ENCODE peak calls at places on chromosome 7, in four cellular contexts. One of them, this sample, is unnamed.

GRCh38 chr7:133051066-133051465 is 30.8 kb downstream of the CHCHD3 start:
- DNase-seq in activated T-helper 2 cell treated with anti-CD3 and anti-CD28 coated beads, Interferon-gamma antibody, Interleukin-2, Interleukin-4, amounts not matched to agents 10 μg/mL and 5 μg/mL and 100 μg/mL, durations not matched to agents 14 hours and 24 hours and 36 hours: no peak
- DNase-seq in stimulated activated CD8-positive, alpha-beta memory T cell treated with anti-CD3 and anti-CD28 coated beads, Interleukin-4, amount 100 ng/mL, for 24 hours: no peak
- DNase-seq in HS-5: no peak
- DNase-seq in this sample: no peak

GRCh38 chr7:80078159-80078731 is 56.4 kb upstream of the GNAI1 start:
- DNase-seq in activated T-helper 2 cell treated with anti-CD3 and anti-CD28 coated beads, Interferon-gamma antibody, Interleukin-2, Interleukin-4, amounts not matched to agents 10 μg/mL and 5 μg/mL and 100 μg/mL, durations not matched to agents 14 hours and 24 hours and 36 hours: no peak
- DNase-seq in stimulated activated CD8-positive, alpha-beta memory T cell treated with anti-CD3 and anti-CD28 coated beads, Interleukin-4, amount 100 ng/mL, for 24 hours: peak
- DNase-seq in HS-5: peak
- DNase-seq in this sample: no peak

GRCh38 chr7:113796557-113796956 is 122.3 kb downstream of the PPP1R3A start:
- DNase-seq in stimulated activated CD8-positive, alpha-beta memory T cell treated with anti-CD3 and anti-CD28 coated beads, Interleukin-4, amount 100 ng/mL, for 24 hours: no peak
- DNase-seq in HS-5: peak
- DNase-seq in activated T-helper 2 cell treated with anti-CD3 and anti-CD28 coated beads, Interferon-gamma antibody, Interleukin-2, Interleukin-4, amounts not matched to agents 10 μg/mL and 5 μg/mL and 100 μg/mL, durations not matched to agents 14 hours and 24 hours and 36 hours: no peak
- DNase-seq in this sample: no peak

GRCh38 chr7:143048827-143049226 is 3.3 kb upstream of the OR6V1 start:
- DNase-seq in HS-5: no peak
- DNase-seq in stimulated activated CD8-positive, alpha-beta memory T cell treated with anti-CD3 and anti-CD28 coated beads, Interleukin-4, amount 100 ng/mL, for 24 hours: no peak
- DNase-seq in activated T-helper 2 cell treated with anti-CD3 and anti-CD28 coated beads, Interferon-gamma antibody, Interleukin-2, Interleukin-4, amounts not matched to agents 10 μg/mL and 5 μg/mL and 100 μg/mL, durations not matched to agents 14 hours and 24 hours and 36 hours: no peak
- DNase-seq in this sample: no peak

GRCh38 chr7:130959743-130960207 is 225.8 kb upstream of the KLF14 start:
- DNase-seq in stimulated activated CD8-positive, alpha-beta memory T cell treated with anti-CD3 and anti-CD28 coated beads, Interleukin-4, amount 100 ng/mL, for 24 hours: no peak
- DNase-seq in HS-5: peak
- DNase-seq in activated T-helper 2 cell treated with anti-CD3 and anti-CD28 coated beads, Interferon-gamma antibody, Interleukin-2, Interleukin-4, amounts not matched to agents 10 μg/mL and 5 μg/mL and 100 μg/mL, durations not matched to agents 14 hours and 24 hours and 36 hours: peak
- DNase-seq in this sample: peak

GRCh38 chr7:44533301-44534055 is 7.7 kb downstream of the NPC1L1 start:
- DNase-seq in HS-5: no peak
- DNase-seq in activated T-helper 2 cell treated with anti-CD3 and anti-CD28 coated beads, Interferon-gamma antibody, Interleukin-2, Interleukin-4, amounts not matched to agents 10 μg/mL and 5 μg/mL and 100 μg/mL, durations not matched to agents 14 hours and 24 hours and 36 hours: no peak
- DNase-seq in stimulated activated CD8-positive, alpha-beta memory T cell treated with anti-CD3 and anti-CD28 coated beads, Interleukin-4, amount 100 ng/mL, for 24 hours: no peak
- DNase-seq in this sample: no peak

GRCh38 chr7:69911337-69911736 is 313.1 kb downstream of the AUTS2 start:
- DNase-seq in activated T-helper 2 cell treated with anti-CD3 and anti-CD28 coated beads, Interferon-gamma antibody, Interleukin-2, Interleukin-4, amounts not matched to agents 10 μg/mL and 5 μg/mL and 100 μg/mL, durations not matched to agents 14 hours and 24 hours and 36 hours: no peak
- DNase-seq in stimulated activated CD8-positive, alpha-beta memory T cell treated with anti-CD3 and anti-CD28 coated beads, Interleukin-4, amount 100 ng/mL, for 24 hours: no peak
- DNase-seq in HS-5: no peak
- DNase-seq in this sample: no peak

GRCh38 chr7:77258593-77258992 is 59.0 kb upstream of the FGL2 start:
- DNase-seq in activated T-helper 2 cell treated with anti-CD3 and anti-CD28 coated beads, Interferon-gamma antibody, Interleukin-2, Interleukin-4, amounts not matched to agents 10 μg/mL and 5 μg/mL and 100 μg/mL, durations not matched to agents 14 hours and 24 hours and 36 hours: no peak
- DNase-seq in stimulated activated CD8-positive, alpha-beta memory T cell treated with anti-CD3 and anti-CD28 coated beads, Interleukin-4, amount 100 ng/mL, for 24 hours: no peak
- DNase-seq in HS-5: no peak
- DNase-seq in this sample: no peak

GRCh38 chr7:103731169-103731568 is 258.3 kb downstream of the RELN start:
- DNase-seq in HS-5: no peak
- DNase-seq in activated T-helper 2 cell treated with anti-CD3 and anti-CD28 coated beads, Interferon-gamma antibody, Interleukin-2, Interleukin-4, amounts not matched to agents 10 μg/mL and 5 μg/mL and 100 μg/mL, durations not matched to agents 14 hours and 24 hours and 36 hours: no peak
- DNase-seq in stimulated activated CD8-positive, alpha-beta memory T cell treated with anti-CD3 and anti-CD28 coated beads, Interleukin-4, amount 100 ng/mL, for 24 hours: no peak
- DNase-seq in this sample: no peak

This sample was measured in NCI-H82.